ENCODE peak calls at places on chromosomes 5 and 9, in nine cellular contexts. One of them, this sample, is unnamed.

GRCh38 chr5:68110264-68110663 is 105.3 kb upstream of the PIK3R1 start:
- DNase-seq in H54: no peak
- DNase-seq in KBM-7: no peak
- DNase-seq in activated naive CD4-positive, alpha-beta T cell treated with Interleukin-2 at 50 U/mL for 16 hours: no peak
- DNase-seq in RWPE1: no peak
- DNase-seq in anterior cingulate cortex: no peak
- DNase-seq in stimulated activated CD8-positive, alpha-beta memory T cell treated with anti-CD3 and anti-CD28 coated beads, Interleukin-12 subunit alpha, Interleukin-12 subunit beta, amount 100 ng/mL, for 4 hours: no peak
- DNase-seq in T follicular helper cell: no peak
- DNase-seq in NCI-H510A treated with DMSO at 0.1 percent for 48 hours: peak
- DNase-seq in this sample: no peak

GRCh38 chr5:96703985-96704384 is 41.8 kb downstream of the CAST start:
- DNase-seq in KBM-7: no peak
- DNase-seq in anterior cingulate cortex: no peak
- DNase-seq in T follicular helper cell: no peak
- DNase-seq in activated naive CD4-positive, alpha-beta T cell treated with Interleukin-2 at 50 U/mL for 16 hours: no peak
- DNase-seq in NCI-H510A treated with DMSO at 0.1 percent for 48 hours: no peak
- DNase-seq in H54: no peak
- DNase-seq in stimulated activated CD8-positive, alpha-beta memory T cell treated with anti-CD3 and anti-CD28 coated beads, Interleukin-12 subunit alpha, Interleukin-12 subunit beta, amount 100 ng/mL, for 4 hours: no peak
- DNase-seq in RWPE1: no peak
- DNase-seq in this sample: no peak

GRCh38 chr5:96036301-96036700 is 74.7 kb upstream of the ELL2 start:
- DNase-seq in activated naive CD4-positive, alpha-beta T cell treated with Interleukin-2 at 50 U/mL for 16 hours: no peak
- DNase-seq in NCI-H510A treated with DMSO at 0.1 percent for 48 hours: no peak
- DNase-seq in T follicular helper cell: no peak
- DNase-seq in stimulated activated CD8-positive, alpha-beta memory T cell treated with anti-CD3 and anti-CD28 coated beads, Interleukin-12 subunit alpha, Interleukin-12 subunit beta, amount 100 ng/mL, for 4 hours: no peak
- DNase-seq in anterior cingulate cortex: no peak
- DNase-seq in H54: no peak
- DNase-seq in KBM-7: no peak
- DNase-seq in RWPE1: no peak
- DNase-seq in this sample: no peak

GRCh38 chr9:121259935-121260334 is 8.0 kb upstream of the GSN start:
- DNase-seq in RWPE1: no peak
- DNase-seq in activated naive CD4-positive, alpha-beta T cell treated with Interleukin-2 at 50 U/mL for 16 hours: no peak
- DNase-seq in H54: no peak
- DNase-seq in stimulated activated CD8-positive, alpha-beta memory T cell treated with anti-CD3 and anti-CD28 coated beads, Interleukin-12 subunit alpha, Interleukin-12 subunit beta, amount 100 ng/mL, for 4 hours: no peak
- DNase-seq in anterior cingulate cortex: no peak
- DNase-seq in KBM-7: no peak
- DNase-seq in NCI-H510A treated with DMSO at 0.1 percent for 48 hours: no peak
- DNase-seq in T follicular helper cell: no peak
- DNase-seq in this sample: no peak

GRCh38 chr9:19104528-19105282 is 2.0 kb upstream of the HAUS6 start:
- DNase-seq in H54: no peak
- DNase-seq in NCI-H510A treated with DMSO at 0.1 percent for 48 hours: no peak
- DNase-seq in stimulated activated CD8-positive, alpha-beta memory T cell treated with anti-CD3 and anti-CD28 coated beads, Interleukin-12 subunit alpha, Interleukin-12 subunit beta, amount 100 ng/mL, for 4 hours: no peak
- DNase-seq in anterior cingulate cortex: no peak
- DNase-seq in RWPE1: no peak
- DNase-seq in T follicular helper cell: no peak
- DNase-seq in activated naive CD4-positive, alpha-beta T cell treated with Interleukin-2 at 50 U/mL for 16 hours: no peak
- DNase-seq in KBM-7: no peak
- DNase-seq in this sample: peak

GRCh38 chr5:102796481-102796880 is 41.4 kb downstream of the PAM start:
- DNase-seq in anterior cingulate cortex: no peak
- DNase-seq in H54: no peak
- DNase-seq in stimulated activated CD8-positive, alpha-beta memory T cell treated with anti-CD3 and anti-CD28 coated beads, Interleukin-12 subunit alpha, Interleukin-12 subunit beta, amount 100 ng/mL, for 4 hours: no peak
- DNase-seq in NCI-H510A treated with DMSO at 0.1 percent for 48 hours: no peak
- DNase-seq in T follicular helper cell: no peak
- DNase-seq in KBM-7: no peak
- DNase-seq in activated naive CD4-positive, alpha-beta T cell treated with Interleukin-2 at 50 U/mL for 16 hours: no peak
- DNase-seq in RWPE1: no peak
- DNase-seq in this sample: no peak

GRCh38 chr9:98491778-98492177 is 217.0 kb downstream of the GABBR2 start:
- DNase-seq in T follicular helper cell: no peak
- DNase-seq in anterior cingulate cortex: no peak
- DNase-seq in H54: no peak
- DNase-seq in NCI-H510A treated with DMSO at 0.1 percent for 48 hours: no peak
- DNase-seq in stimulated activated CD8-positive, alpha-beta memory T cell treated with anti-CD3 and anti-CD28 coated beads, Interleukin-12 subunit alpha, Interleukin-12 subunit beta, amount 100 ng/mL, for 4 hours: no peak
- DNase-seq in KBM-7: no peak
- DNase-seq in activated naive CD4-positive, alpha-beta T cell treated with Interleukin-2 at 50 U/mL for 16 hours: no peak
- DNase-seq in RWPE1: no peak
- DNase-seq in this sample: no peak

GRCh38 chr5:108003178-108003577 is 332.4 kb upstream of the EFNA5 start:
- DNase-seq in stimulated activated CD8-positive, alpha-beta memory T cell treated with anti-CD3 and anti-CD28 coated beads, Interleukin-12 subunit alpha, Interleukin-12 subunit beta, amount 100 ng/mL, for 4 hours: no peak
- DNase-seq in anterior cingulate cortex: no peak
- DNase-seq in H54: peak
- DNase-seq in T follicular helper cell: no peak
- DNase-seq in KBM-7: peak
- DNase-seq in RWPE1: peak
- DNase-seq in activated naive CD4-positive, alpha-beta T cell treated with Interleukin-2 at 50 U/mL for 16 hours: no peak
- DNase-seq in NCI-H510A treated with DMSO at 0.1 percent for 48 hours: no peak
- DNase-seq in this sample: peak

GRCh38 chr5:78829811-78830499 is 155.2 kb downstream of the ARSB start:
- DNase-seq in T follicular helper cell: no peak
- DNase-seq in stimulated activated CD8-positive, alpha-beta memory T cell treated with anti-CD3 and anti-CD28 coated beads, Interleukin-12 subunit alpha, Interleukin-12 subunit beta, amount 100 ng/mL, for 4 hours: no peak
- DNase-seq in activated naive CD4-positive, alpha-beta T cell treated with Interleukin-2 at 50 U/mL for 16 hours: no peak
- DNase-seq in anterior cingulate cortex: no peak
- DNase-seq in NCI-H510A treated with DMSO at 0.1 percent for 48 hours: no peak
- DNase-seq in KBM-7: no peak
- DNase-seq in RWPE1: no peak
- DNase-seq in H54: no peak
- DNase-seq in this sample: no peak

GRCh38 chr5:135216813-135217154 is 182.2 kb downstream of the MACROH2A1 start:
- DNase-seq in H54: no peak
- DNase-seq in RWPE1: no peak
- DNase-seq in KBM-7: no peak
- DNase-seq in stimulated activated CD8-positive, alpha-beta memory T cell treated with anti-CD3 and anti-CD28 coated beads, Interleukin-12 subunit alpha, Interleukin-12 subunit beta, amount 100 ng/mL, for 4 hours: no peak
- DNase-seq in T follicular helper cell: no peak
- DNase-seq in anterior cingulate cortex: no peak
- DNase-seq in NCI-H510A treated with DMSO at 0.1 percent for 48 hours: no peak
- DNase-seq in activated naive CD4-positive, alpha-beta T cell treated with Interleukin-2 at 50 U/mL for 16 hours: no peak
- DNase-seq in this sample: no peak

GRCh38 chr5:93782978-93783377 is 41.6 kb upstream of the POU5F2 start:
- DNase-seq in RWPE1: no peak
- DNase-seq in T follicular helper cell: no peak
- DNase-seq in H54: no peak
- DNase-seq in KBM-7: no peak
- DNase-seq in stimulated activated CD8-positive, alpha-beta memory T cell treated with anti-CD3 and anti-CD28 coated beads, Interleukin-12 subunit alpha, Interleukin-12 subunit beta, amount 100 ng/mL, for 4 hours: no peak
- DNase-seq in anterior cingulate cortex: no peak
- DNase-seq in activated naive CD4-positive, alpha-beta T cell treated with Interleukin-2 at 50 U/mL for 16 hours: no peak
- DNase-seq in NCI-H510A treated with DMSO at 0.1 percent for 48 hours: no peak
- DNase-seq in this sample: no peak

GRCh38 chr5:148390914-148391313 is 7.2 kb downstream of the FBXO38 start:
- DNase-seq in H54: no peak
- DNase-seq in stimulated activated CD8-positive, alpha-beta memory T cell treated with anti-CD3 and anti-CD28 coated beads, Interleukin-12 subunit alpha, Interleukin-12 subunit beta, amount 100 ng/mL, for 4 hours: no peak
- DNase-seq in RWPE1: no peak
- DNase-seq in activated naive CD4-positive, alpha-beta T cell treated with Interleukin-2 at 50 U/mL for 16 hours: no peak
- DNase-seq in T follicular helper cell: no peak
- DNase-seq in KBM-7: no peak
- DNase-seq in anterior cingulate cortex: no peak
- DNase-seq in NCI-H510A treated with DMSO at 0.1 percent for 48 hours: no peak
- DNase-seq in this sample: no peak

GRCh38 chr5:122434120-122434519 is 122.1 kb downstream of the SNCAIP start:
- DNase-seq in activated naive CD4-positive, alpha-beta T cell treated with Interleukin-2 at 50 U/mL for 16 hours: no peak
- DNase-seq in NCI-H510A treated with DMSO at 0.1 percent for 48 hours: no peak
- DNase-seq in KBM-7: no peak
- DNase-seq in RWPE1: no peak
- DNase-seq in anterior cingulate cortex: no peak
- DNase-seq in stimulated activated CD8-positive, alpha-beta memory T cell treated with anti-CD3 and anti-CD28 coated beads, Interleukin-12 subunit alpha, Interleukin-12 subunit beta, amount 100 ng/mL, for 4 hours: no peak
- DNase-seq in H54: no peak
- DNase-seq in T follicular helper cell: no peak
- DNase-seq in this sample: no peak

GRCh38 chr5:139912158-139912557 is 116.5 kb downstream of the PSD2 start:
- DNase-seq in anterior cingulate cortex: no peak
- DNase-seq in T follicular helper cell: no peak
- DNase-seq in stimulated activated CD8-positive, alpha-beta memory T cell treated with anti-CD3 and anti-CD28 coated beads, Interleukin-12 subunit alpha, Interleukin-12 subunit beta, amount 100 ng/mL, for 4 hours: no peak
- DNase-seq in NCI-H510A treated with DMSO at 0.1 percent for 48 hours: no peak
- DNase-seq in KBM-7: no peak
- DNase-seq in H54: no peak
- DNase-seq in RWPE1: no peak
- DNase-seq in activated naive CD4-positive, alpha-beta T cell treated with Interleukin-2 at 50 U/mL for 16 hours: no peak
- DNase-seq in this sample: no peak

GRCh38 chr5:138163721-138164120 is 14.7 kb downstream of the BRD8 start:
- DNase-seq in stimulated activated CD8-positive, alpha-beta memory T cell treated with anti-CD3 and anti-CD28 coated beads, Interleukin-12 subunit alpha, Interleukin-12 subunit beta, amount 100 ng/mL, for 4 hours: no peak
- DNase-seq in NCI-H510A treated with DMSO at 0.1 percent for 48 hours: no peak
- DNase-seq in RWPE1: no peak
- DNase-seq in anterior cingulate cortex: no peak
- DNase-seq in T follicular helper cell: no peak
- DNase-seq in H54: no peak
- DNase-seq in activated naive CD4-positive, alpha-beta T cell treated with Interleukin-2 at 50 U/mL for 16 hours: no peak
- DNase-seq in KBM-7: no peak
- DNase-seq in this sample: no peak

GRCh38 chr5:120446068-120446492 is 18.0 kb upstream of the PRR16 start:
- DNase-seq in NCI-H510A treated with DMSO at 0.1 percent for 48 hours: no peak
- DNase-seq in H54: no peak
- DNase-seq in KBM-7: no peak
- DNase-seq in RWPE1: peak
- DNase-seq in anterior cingulate cortex: no peak
- DNase-seq in T follicular helper cell: no peak
- DNase-seq in stimulated activated CD8-positive, alpha-beta memory T cell treated with anti-CD3 and anti-CD28 coated beads, Interleukin-12 subunit alpha, Interleukin-12 subunit beta, amount 100 ng/mL, for 4 hours: no peak
- DNase-seq in activated naive CD4-positive, alpha-beta T cell treated with Interleukin-2 at 50 U/mL for 16 hours: no peak
- DNase-seq in this sample: no peak

GRCh38 chr9:91147079-91147708 is 214.5 kb downstream of the AUH start:
- DNase-seq in KBM-7: no peak
- DNase-seq in anterior cingulate cortex: no peak
- DNase-seq in T follicular helper cell: no peak
- DNase-seq in stimulated activated CD8-positive, alpha-beta memory T cell treated with anti-CD3 and anti-CD28 coated beads, Interleukin-12 subunit alpha, Interleukin-12 subunit beta, amount 100 ng/mL, for 4 hours: no peak
- DNase-seq in NCI-H510A treated with DMSO at 0.1 percent for 48 hours: no peak
- DNase-seq in activated naive CD4-positive, alpha-beta T cell treated with Interleukin-2 at 50 U/mL for 16 hours: no peak
- DNase-seq in RWPE1: no peak
- DNase-seq in H54: no peak
- DNase-seq in this sample: no peak

GRCh38 chr5:54007822-54008777 is 302.3 kb downstream of the ARL15 start:
- DNase-seq in stimulated activated CD8-positive, alpha-beta memory T cell treated with anti-CD3 and anti-CD28 coated beads, Interleukin-12 subunit alpha, Interleukin-12 subunit beta, amount 100 ng/mL, for 4 hours: no peak
- DNase-seq in H54: peak
- DNase-seq in activated naive CD4-positive, alpha-beta T cell treated with Interleukin-2 at 50 U/mL for 16 hours: no peak
- DNase-seq in KBM-7: peak
- DNase-seq in NCI-H510A treated with DMSO at 0.1 percent for 48 hours: peak
- DNase-seq in RWPE1: peak
- DNase-seq in anterior cingulate cortex: no peak
- DNase-seq in T follicular helper cell: no peak
- DNase-seq in this sample: no peak

GRCh38 chr5:143636951-143637528 is 174.9 kb upstream of the HMHB1 start:
- DNase-seq in NCI-H510A treated with DMSO at 0.1 percent for 48 hours: no peak
- DNase-seq in H54: no peak
- DNase-seq in anterior cingulate cortex: no peak
- DNase-seq in T follicular helper cell: no peak
- DNase-seq in stimulated activated CD8-positive, alpha-beta memory T cell treated with anti-CD3 and anti-CD28 coated beads, Interleukin-12 subunit alpha, Interleukin-12 subunit beta, amount 100 ng/mL, for 4 hours: no peak
- DNase-seq in activated naive CD4-positive, alpha-beta T cell treated with Interleukin-2 at 50 U/mL for 16 hours: no peak
- DNase-seq in RWPE1: no peak
- DNase-seq in KBM-7: no peak
- DNase-seq in this sample: no peak

GRCh38 chr5:179308563-179309382 is 36.5 kb downstream of the ADAMTS2 start:
- DNase-seq in activated naive CD4-positive, alpha-beta T cell treated with Interleukin-2 at 50 U/mL for 16 hours: no peak
- DNase-seq in NCI-H510A treated with DMSO at 0.1 percent for 48 hours: no peak
- DNase-seq in stimulated activated CD8-positive, alpha-beta memory T cell treated with anti-CD3 and anti-CD28 coated beads, Interleukin-12 subunit alpha, Interleukin-12 subunit beta, amount 100 ng/mL, for 4 hours: no peak
- DNase-seq in anterior cingulate cortex: no peak
- DNase-seq in T follicular helper cell: no peak
- DNase-seq in RWPE1: no peak
- DNase-seq in H54: no peak
- DNase-seq in KBM-7: no peak
- DNase-seq in this sample: no peak

GRCh38 chr5:11609570-11610322 is 294.5 kb downstream of the CTNND2 start:
- DNase-seq in RWPE1: no peak
- DNase-seq in H54: no peak
- DNase-seq in activated naive CD4-positive, alpha-beta T cell treated with Interleukin-2 at 50 U/mL for 16 hours: no peak
- DNase-seq in NCI-H510A treated with DMSO at 0.1 percent for 48 hours: no peak
- DNase-seq in stimulated activated CD8-positive, alpha-beta memory T cell treated with anti-CD3 and anti-CD28 coated beads, Interleukin-12 subunit alpha, Interleukin-12 subunit beta, amount 100 ng/mL, for 4 hours: no peak
- DNase-seq in anterior cingulate cortex: no peak
- DNase-seq in KBM-7: no peak
- DNase-seq in T follicular helper cell: no peak
- DNase-seq in this sample: no peak

GRCh38 chr9:33297455-33297854 is 7.1 kb downstream of the NFX1 start:
- DNase-seq in H54: no peak
- DNase-seq in T follicular helper cell: no peak
- DNase-seq in RWPE1: no peak
- DNase-seq in stimulated activated CD8-positive, alpha-beta memory T cell treated with anti-CD3 and anti-CD28 coated beads, Interleukin-12 subunit alpha, Interleukin-12 subunit beta, amount 100 ng/mL, for 4 hours: no peak
- DNase-seq in NCI-H510A treated with DMSO at 0.1 percent for 48 hours: peak
- DNase-seq in KBM-7: peak
- DNase-seq in activated naive CD4-positive, alpha-beta T cell treated with Interleukin-2 at 50 U/mL for 16 hours: no peak
- DNase-seq in anterior cingulate cortex: no peak
- DNase-seq in this sample: peak

GRCh38 chr5:164809831-164810230 is 1304.4 kb downstream of the MAT2B start:
- DNase-seq in T follicular helper cell: no peak
- DNase-seq in anterior cingulate cortex: no peak
- DNase-seq in KBM-7: no peak
- DNase-seq in H54: no peak
- DNase-seq in activated naive CD4-positive, alpha-beta T cell treated with Interleukin-2 at 50 U/mL for 16 hours: no peak
- DNase-seq in NCI-H510A treated with DMSO at 0.1 percent for 48 hours: no peak
- DNase-seq in stimulated activated CD8-positive, alpha-beta memory T cell treated with anti-CD3 and anti-CD28 coated beads, Interleukin-12 subunit alpha, Interleukin-12 subunit beta, amount 100 ng/mL, for 4 hours: no peak
- DNase-seq in RWPE1: no peak
- DNase-seq in this sample: no peak

GRCh38 chr5:158456756-158457155 is 597.8 kb upstream of the CLINT1 start:
- DNase-seq in anterior cingulate cortex: no peak
- DNase-seq in activated naive CD4-positive, alpha-beta T cell treated with Interleukin-2 at 50 U/mL for 16 hours: no peak
- DNase-seq in KBM-7: no peak
- DNase-seq in NCI-H510A treated with DMSO at 0.1 percent for 48 hours: no peak
- DNase-seq in H54: peak
- DNase-seq in stimulated activated CD8-positive, alpha-beta memory T cell treated with anti-CD3 and anti-CD28 coated beads, Interleukin-12 subunit alpha, Interleukin-12 subunit beta, amount 100 ng/mL, for 4 hours: no peak
- DNase-seq in T follicular helper cell: no peak
- DNase-seq in RWPE1: peak
- DNase-seq in this sample: peak

GRCh38 chr5:4873656-4874055 is 266.5 kb upstream of the ADAMTS16 start:
- DNase-seq in H54: no peak
- DNase-seq in T follicular helper cell: no peak
- DNase-seq in stimulated activated CD8-positive, alpha-beta memory T cell treated with anti-CD3 and anti-CD28 coated beads, Interleukin-12 subunit alpha, Interleukin-12 subunit beta, amount 100 ng/mL, for 4 hours: no peak
- DNase-seq in RWPE1: no peak
- DNase-seq in anterior cingulate cortex: no peak
- DNase-seq in KBM-7: no peak
- DNase-seq in activated naive CD4-positive, alpha-beta T cell treated with Interleukin-2 at 50 U/mL for 16 hours: no peak
- DNase-seq in NCI-H510A treated with DMSO at 0.1 percent for 48 hours: no peak
- DNase-seq in this sample: no peak

GRCh38 chr5:141810702-141811101 is 67.5 kb downstream of the PCDH1 start:
- DNase-seq in T follicular helper cell: no peak
- DNase-seq in RWPE1: no peak
- DNase-seq in H54: no peak
- DNase-seq in activated naive CD4-positive, alpha-beta T cell treated with Interleukin-2 at 50 U/mL for 16 hours: no peak
- DNase-seq in anterior cingulate cortex: no peak
- DNase-seq in stimulated activated CD8-positive, alpha-beta memory T cell treated with anti-CD3 and anti-CD28 coated beads, Interleukin-12 subunit alpha, Interleukin-12 subunit beta, amount 100 ng/mL, for 4 hours: no peak
- DNase-seq in KBM-7: no peak
- DNase-seq in NCI-H510A treated with DMSO at 0.1 percent for 48 hours: no peak
- DNase-seq in this sample: no peak

GRCh38 chr5:23840083-23840482 is 332.7 kb downstream of the PRDM9 start:
- DNase-seq in KBM-7: no peak
- DNase-seq in stimulated activated CD8-positive, alpha-beta memory T cell treated with anti-CD3 and anti-CD28 coated beads, Interleukin-12 subunit alpha, Interleukin-12 subunit beta, amount 100 ng/mL, for 4 hours: no peak
- DNase-seq in NCI-H510A treated with DMSO at 0.1 percent for 48 hours: no peak
- DNase-seq in activated naive CD4-positive, alpha-beta T cell treated with Interleukin-2 at 50 U/mL for 16 hours: no peak
- DNase-seq in RWPE1: no peak
- DNase-seq in T follicular helper cell: no peak
- DNase-seq in anterior cingulate cortex: no peak
- DNase-seq in H54: no peak
- DNase-seq in this sample: peak

GRCh38 chr5:100902406-100903035 is 561 bp downstream of the ST8SIA4 start:
- DNase-seq in NCI-H510A treated with DMSO at 0.1 percent for 48 hours: peak
- DNase-seq in H54: no peak
- DNase-seq in activated naive CD4-positive, alpha-beta T cell treated with Interleukin-2 at 50 U/mL for 16 hours: peak
- DNase-seq in RWPE1: no peak
- DNase-seq in anterior cingulate cortex: no peak
- DNase-seq in stimulated activated CD8-positive, alpha-beta memory T cell treated with anti-CD3 and anti-CD28 coated beads, Interleukin-12 subunit alpha, Interleukin-12 subunit beta, amount 100 ng/mL, for 4 hours: no peak
- DNase-seq in T follicular helper cell: no peak
- DNase-seq in KBM-7: peak
- DNase-seq in this sample: peak

GRCh38 chr9:104087894-104088293 is 6.2 kb upstream of the SMC2 start:
- DNase-seq in activated naive CD4-positive, alpha-beta T cell treated with Interleukin-2 at 50 U/mL for 16 hours: no peak
- DNase-seq in RWPE1: no peak
- DNase-seq in stimulated activated CD8-positive, alpha-beta memory T cell treated with anti-CD3 and anti-CD28 coated beads, Interleukin-12 subunit alpha, Interleukin-12 subunit beta, amount 100 ng/mL, for 4 hours: no peak
- DNase-seq in anterior cingulate cortex: no peak
- DNase-seq in NCI-H510A treated with DMSO at 0.1 percent for 48 hours: no peak
- DNase-seq in H54: no peak
- DNase-seq in KBM-7: no peak
- DNase-seq in T follicular helper cell: no peak
- DNase-seq in this sample: no peak

This sample was measured in SK-MEL-5.